ENCODE peak calls at places on chromosome 21, in nine cellular contexts. V is H9; H is SJSA1; U is H4; J is stimulated activated naive B cell treated with anti-CD40 and anti-IgM and Interleukin-4, amounts not matched to agents 10 μg/mL and 1 μg/mL and 100 μg/mL, for 72 hours; N is heart left ventricle; O is NCI-H460; I is hypothalamus; L is stimulated activated CD4-positive, alpha-beta T cell treated with anti-CD3 and anti-CD28 coated beads, Interleukin-15, amount 100 ng/mL, for 1 hour. X is an unnamed sample.

GRCh38 chr21:36518883-36519492 is 39.1 kb upstream of the CLDN14 start:
- DNase-seq in V (no peak), I (no peak), H (no peak), J (no peak), L (no peak), U (no peak), N (no peak), O (no peak), X (no peak)

GRCh38 chr21:22409571-22409970 is 1411.4 kb downstream of the NCAM2 start:
- DNase-seq in L (no peak), O (no peak), N (no peak), I (no peak), J (no peak), H (no peak), V (no peak), U (no peak), X (no peak)

GRCh38 chr21:41837756-41838297 is 41.3 kb downstream of the PRDM15 start:
- DNase-seq in U (no peak), L (no peak), O (no peak), V (no peak), I (no peak), N (no peak), J (no peak), H (no peak), X (no peak)

GRCh38 chr21:33940846-33941245 is 25.2 kb upstream of the ATP5PO start:
- DNase-seq in L (no peak), V (no peak), J (no peak), N (no peak), O (no peak), I (no peak), U (peak; percentile 20), H (no peak), X (no peak)

GRCh38 chr21:41024341-41025056 is 143.5 kb upstream of the BACE2 start:
- DNase-seq in V (no peak), N (no peak), I (no peak), J (no peak), U (no peak), H (no peak), L (no peak), O (no peak), X (no peak)

GRCh38 chr21:44328242-44328895 is 10.8 kb downstream of the CFAP410 start:
- DNase-seq in N (no peak), L (no peak), U (no peak), H (no peak), J (no peak), V (no peak), O (no peak), I (no peak), X (no peak)

GRCh38 chr21:35249636-35250035 is 200.5 kb upstream of the RUNX1 start:
- DNase-seq in O (no peak), J (no peak), L (no peak), V (no peak), I (no peak), N (no peak), U (no peak), H (no peak), X (no peak)

GRCh38 chr21:27365394-27365793 is 398.5 kb upstream of the ADAMTS5 start:
- DNase-seq in I (no peak), J (no peak), O (no peak), N (no peak), L (no peak), V (no peak), H (no peak), U (peak; percentile 46), X (no peak)

GRCh38 chr21:41507521-41508414 is at the start of gene TMPRSS2:
- DNase-seq in U (no peak), N (no peak), O (no peak), L (no peak), H (no peak), J (no peak), I (no peak), V (peak; percentile 74), X (no peak)

GRCh38 chr21:37281993-37282392 is 14.9 kb upstream of the VPS26C start:
- DNase-seq in O (no peak), N (no peak), U (no peak), V (no peak), L (no peak), H (no peak), I (no peak), J (no peak), X (no peak)

GRCh38 chr21:15224346-15225086 is 159.7 kb upstream of the NRIP1 start:
- DNase-seq in V (no peak), I (no peak), U (peak; percentile 35), L (no peak), O (peak; percentile 44), J (no peak), H (no peak), N (no peak), X (peak; percentile 56)

GRCh38 chr21:38170283-38170682 is 86.5 kb upstream of the KCNJ15 start:
- DNase-seq in V (peak; percentile 65), I (no peak), N (no peak), H (peak; percentile 50), J (no peak), L (no peak), U (peak; percentile 48), O (no peak), X (no peak)